ENCODE peak calls at places on chromosome 12, in seven cellular contexts. One of them, this sample, is unnamed.

GRCh38 chr12:96249196-96250118 is 55.3 kb downstream of the ELK3 start:
- DNase-seq in IMR-90: peak; percentile 69
- DNase-seq in H1: no peak
- DNase-seq in mesenchymal stem cell: peak; percentile 69
- DNase-seq in H9: no peak
- DNase-seq in neuronal stem cell: no peak
- DNase-seq in trophoblast cell: no peak
- DNase-seq in this sample: no peak

GRCh38 chr12:130878193-130879185 is 6.6 kb downstream of the RAN start:
- DNase-seq in IMR-90: no peak
- DNase-seq in H1: peak; percentile 55
- DNase-seq in mesenchymal stem cell: no peak
- DNase-seq in H9: no peak
- DNase-seq in neuronal stem cell: no peak
- DNase-seq in trophoblast cell: no peak
- DNase-seq in this sample: no peak

GRCh38 chr12:131087991-131088700 is 134.4 kb downstream of the ADGRD1 start:
- DNase-seq in IMR-90: no peak
- DNase-seq in H1: peak; percentile 41
- DNase-seq in mesenchymal stem cell: no peak
- DNase-seq in H9: peak; percentile 27
- DNase-seq in neuronal stem cell: no peak
- DNase-seq in trophoblast cell: no peak
- DNase-seq in this sample: no peak

GRCh38 chr12:27342551-27342950 is 9.9 kb downstream of the BMAL2 start:
- DNase-seq in IMR-90: no peak
- DNase-seq in H1: no peak
- DNase-seq in mesenchymal stem cell: no peak
- DNase-seq in H9: no peak
- DNase-seq in neuronal stem cell: no peak
- DNase-seq in trophoblast cell: no peak
- DNase-seq in this sample: no peak

GRCh38 chr12:66288121-66288520 is 14.2 kb upstream of the HELB start:
- DNase-seq in IMR-90: no peak
- DNase-seq in H1: no peak
- DNase-seq in mesenchymal stem cell: no peak
- DNase-seq in H9: no peak
- DNase-seq in neuronal stem cell: no peak
- DNase-seq in trophoblast cell: no peak
- DNase-seq in this sample: no peak

GRCh38 chr12:47733142-47733541 is 7.9 kb upstream of the ENDOU start:
- DNase-seq in IMR-90: no peak
- DNase-seq in H1: no peak
- DNase-seq in mesenchymal stem cell: no peak
- DNase-seq in H9: no peak
- DNase-seq in neuronal stem cell: no peak
- DNase-seq in trophoblast cell: no peak
- DNase-seq in this sample: no peak

GRCh38 chr12:33432992-33433391 is 6.6 kb downstream of the SYT10 start:
- DNase-seq in IMR-90: no peak
- DNase-seq in H1: no peak
- DNase-seq in mesenchymal stem cell: no peak
- DNase-seq in H9: no peak
- DNase-seq in neuronal stem cell: no peak
- DNase-seq in trophoblast cell: no peak
- DNase-seq in this sample: no peak

GRCh38 chr12:96366255-96366654 is 34.0 kb downstream of the CDK17 start:
- DNase-seq in IMR-90: no peak
- DNase-seq in H1: no peak
- DNase-seq in mesenchymal stem cell: no peak
- DNase-seq in H9: no peak
- DNase-seq in neuronal stem cell: no peak
- DNase-seq in trophoblast cell: no peak
- DNase-seq in this sample: no peak

GRCh38 chr12:64733857-64734256 is 25.3 kb downstream of the GNS start:
- DNase-seq in IMR-90: no peak
- DNase-seq in H1: no peak
- DNase-seq in mesenchymal stem cell: no peak
- DNase-seq in H9: no peak
- DNase-seq in neuronal stem cell: no peak
- DNase-seq in trophoblast cell: no peak
- DNase-seq in this sample: no peak

GRCh38 chr12:95997276-95997675 is 1.1 kb upstream of the HAL start:
- DNase-seq in IMR-90: no peak
- DNase-seq in H1: no peak
- DNase-seq in mesenchymal stem cell: no peak
- DNase-seq in H9: no peak
- DNase-seq in neuronal stem cell: no peak
- DNase-seq in trophoblast cell: no peak
- DNase-seq in this sample: no peak

GRCh38 chr12:110135012-110135411 is 10.9 kb downstream of the IFT81 start:
- DNase-seq in IMR-90: peak; percentile 95
- DNase-seq in H1: no peak
- DNase-seq in mesenchymal stem cell: peak; percentile 73
- DNase-seq in H9: no peak
- DNase-seq in neuronal stem cell: no peak
- DNase-seq in trophoblast cell: no peak
- DNase-seq in this sample: no peak

GRCh38 chr12:3777206-3777809 is 24.4 kb upstream of the CRACR2A start:
- DNase-seq in IMR-90: peak; percentile 43
- DNase-seq in H1: no peak
- DNase-seq in mesenchymal stem cell: peak; percentile 48
- DNase-seq in H9: no peak
- DNase-seq in neuronal stem cell: peak; percentile 23
- DNase-seq in trophoblast cell: peak; percentile 16
- DNase-seq in this sample: peak; percentile 46

GRCh38 chr12:131641315-131641714 is 69.6 kb upstream of the SFSWAP start:
- DNase-seq in IMR-90: no peak
- DNase-seq in H1: no peak
- DNase-seq in mesenchymal stem cell: no peak
- DNase-seq in H9: peak; percentile 26
- DNase-seq in neuronal stem cell: no peak
- DNase-seq in trophoblast cell: no peak
- DNase-seq in this sample: no peak

GRCh38 chr12:19850341-19851065 is 411.2 kb downstream of the AEBP2 start:
- DNase-seq in IMR-90: peak; percentile 53
- DNase-seq in H1: no peak
- DNase-seq in mesenchymal stem cell: peak; percentile 77
- DNase-seq in H9: no peak
- DNase-seq in neuronal stem cell: no peak
- DNase-seq in trophoblast cell: no peak
- DNase-seq in this sample: peak; percentile 15

GRCh38 chr12:71162832-71163711 is 5.3 kb upstream of the TSPAN8 start:
- DNase-seq in IMR-90: no peak
- DNase-seq in H1: no peak
- DNase-seq in mesenchymal stem cell: no peak
- DNase-seq in H9: no peak
- DNase-seq in neuronal stem cell: no peak
- DNase-seq in trophoblast cell: no peak
- DNase-seq in this sample: peak; percentile 12

GRCh38 chr12:32135967-32136366 is 29.3 kb downstream of the BICD1 start:
- DNase-seq in IMR-90: no peak
- DNase-seq in H1: no peak
- DNase-seq in mesenchymal stem cell: no peak
- DNase-seq in H9: no peak
- DNase-seq in neuronal stem cell: no peak
- DNase-seq in trophoblast cell: no peak
- DNase-seq in this sample: no peak
- H3K4ac ChIP-seq in IMR-90: no peak overlapping the region
- H3K4ac ChIP-seq in H1: no peak overlapping the region
- H3K4ac ChIP-seq in mesenchymal stem cell: no peak overlapping the region
- H3K4ac ChIP-seq in H9: no peak overlapping the region
- H3K4ac ChIP-seq in neuronal stem cell: no peak overlapping the region
- H3K4ac ChIP-seq in trophoblast cell: no peak overlapping the region
- H3K4ac ChIP-seq in this sample: no peak overlapping the region

DNA sequence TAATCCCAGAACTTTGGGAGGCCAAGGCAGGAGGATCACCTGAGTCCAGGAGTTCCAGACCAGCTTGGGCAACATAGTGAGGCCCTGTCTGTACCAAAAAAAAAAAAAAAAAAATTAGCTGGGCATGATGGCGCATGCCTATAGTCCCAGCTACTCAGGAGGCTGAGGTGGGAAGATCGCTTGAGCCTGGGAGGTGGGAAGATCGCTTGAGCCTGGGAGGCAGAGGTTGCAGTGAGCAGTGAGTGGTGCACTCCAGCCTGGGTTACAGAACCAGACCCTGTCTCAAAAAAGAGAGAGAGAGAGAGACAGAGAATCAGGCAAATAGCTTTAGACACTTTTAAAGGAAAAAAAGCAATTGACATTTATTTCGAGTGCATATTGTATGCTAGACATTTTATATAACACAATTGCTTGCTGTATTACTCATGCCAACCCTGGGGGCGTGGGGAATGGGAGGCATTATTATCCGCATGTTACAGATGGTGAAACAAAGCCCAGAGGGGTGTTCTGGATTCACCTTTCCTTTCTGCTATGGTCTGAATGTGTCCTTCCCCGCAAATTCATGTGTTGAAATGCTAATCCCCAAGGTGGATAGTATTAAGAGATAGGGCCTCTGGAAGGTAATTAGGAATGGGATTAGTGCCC is 9.7 kb downstream of the POU6F1 start:
- DNase-seq in IMR-90: no peak
- DNase-seq in H1: no peak
- DNase-seq in mesenchymal stem cell: no peak
- DNase-seq in H9: no peak
- DNase-seq in neuronal stem cell: no peak
- DNase-seq in trophoblast cell: no peak
- DNase-seq in this sample: no peak
- H2BK120ac ChIP-seq in IMR-90: no peak overlapping the region
- H2BK120ac ChIP-seq in H1: no peak overlapping the region
- H2BK120ac ChIP-seq in mesenchymal stem cell: no peak overlapping the region
- H2BK120ac ChIP-seq in H9: no peak overlapping the region
- H2BK120ac ChIP-seq in neuronal stem cell: no peak overlapping the region
- H2BK120ac ChIP-seq in trophoblast cell: no peak overlapping the region
- H2BK120ac ChIP-seq in this sample: no peak overlapping the region

GRCh38 chr12:6919588-6919987 is 5.2 kb downstream of the ENO2 start:
- DNase-seq in IMR-90: no peak
- DNase-seq in H1: no peak
- DNase-seq in mesenchymal stem cell: no peak
- DNase-seq in H9: no peak
- DNase-seq in neuronal stem cell: no peak
- DNase-seq in trophoblast cell: no peak
- DNase-seq in this sample: no peak

GRCh38 chr12:6915789-6916285 is 1.5 kb downstream of the ENO2 start:
- DNase-seq in IMR-90: no peak
- DNase-seq in H1: no peak
- DNase-seq in mesenchymal stem cell: no peak
- DNase-seq in H9: no peak
- DNase-seq in neuronal stem cell: no peak
- DNase-seq in trophoblast cell: no peak
- DNase-seq in this sample: no peak

GRCh38 chr12:6916426-6917200 is 2.2 kb downstream of the ENO2 start:
- DNase-seq in IMR-90: no peak
- DNase-seq in H1: no peak
- DNase-seq in mesenchymal stem cell: no peak
- DNase-seq in H9: no peak
- DNase-seq in neuronal stem cell: no peak
- DNase-seq in trophoblast cell: no peak
- DNase-seq in this sample: no peak

GRCh38 chr12:6915023-6915788 is 826 bp downstream of the ENO2 start:
- DNase-seq in IMR-90: no peak
- DNase-seq in H1: peak; percentile 72
- DNase-seq in mesenchymal stem cell: peak; percentile 52
- DNase-seq in H9: peak; percentile 86
- DNase-seq in neuronal stem cell: peak; percentile 68
- DNase-seq in trophoblast cell: no peak
- DNase-seq in this sample: peak; percentile 92

DNA sequence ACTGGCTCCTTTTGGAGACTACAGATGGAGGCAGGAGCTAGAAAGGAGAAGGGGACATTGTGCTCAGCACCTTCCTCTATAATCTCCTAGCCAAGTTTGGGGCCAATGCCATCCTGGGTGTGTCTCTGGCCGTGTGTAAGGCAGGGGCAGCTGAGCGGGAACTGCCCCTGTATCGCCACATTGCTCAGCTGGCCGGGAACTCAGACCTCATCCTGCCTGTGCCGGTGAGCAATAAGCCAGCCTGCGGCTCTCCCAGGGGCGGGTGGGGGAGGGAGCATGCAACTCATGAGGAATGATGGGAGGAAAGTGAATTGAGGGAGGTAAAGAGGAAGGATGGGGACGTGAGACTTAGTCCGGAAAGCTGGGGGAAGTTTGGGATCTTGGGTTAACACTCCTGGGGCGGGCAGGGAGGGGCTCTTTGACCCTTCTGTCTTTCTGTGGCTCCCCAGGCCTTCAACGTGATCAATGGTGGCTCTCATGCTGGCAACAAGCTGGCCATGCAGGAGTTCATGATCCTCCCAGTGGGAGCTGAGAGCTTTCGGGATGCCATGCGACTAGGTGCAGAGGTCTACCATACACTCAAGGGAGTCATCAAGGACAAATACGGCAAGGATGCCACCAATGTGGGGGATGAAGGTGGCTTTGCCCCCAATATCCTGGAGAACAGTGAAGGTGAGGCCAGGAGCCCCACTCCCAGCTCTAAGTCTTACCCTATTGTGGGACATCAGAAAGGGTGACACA is 3.3 kb downstream of the ENO2 start:
- DNase-seq in IMR-90: peak; percentile 65
- DNase-seq in H1: no peak
- DNase-seq in mesenchymal stem cell: no peak
- DNase-seq in H9: no peak
- DNase-seq in neuronal stem cell: no peak
- DNase-seq in trophoblast cell: no peak
- DNase-seq in this sample: peak; percentile 72
- H3K4ac ChIP-seq in IMR-90: peak overlapping the region; percentile 39
- H3K4ac ChIP-seq in H1: no peak overlapping the region
- H3K4ac ChIP-seq in mesenchymal stem cell: no peak overlapping the region
- H3K4ac ChIP-seq in H9: no peak overlapping the region
- H3K4ac ChIP-seq in neuronal stem cell: no peak overlapping the region
- H3K4ac ChIP-seq in trophoblast cell: no peak overlapping the region
- H3K4ac ChIP-seq in this sample: no peak overlapping the region

DNA sequence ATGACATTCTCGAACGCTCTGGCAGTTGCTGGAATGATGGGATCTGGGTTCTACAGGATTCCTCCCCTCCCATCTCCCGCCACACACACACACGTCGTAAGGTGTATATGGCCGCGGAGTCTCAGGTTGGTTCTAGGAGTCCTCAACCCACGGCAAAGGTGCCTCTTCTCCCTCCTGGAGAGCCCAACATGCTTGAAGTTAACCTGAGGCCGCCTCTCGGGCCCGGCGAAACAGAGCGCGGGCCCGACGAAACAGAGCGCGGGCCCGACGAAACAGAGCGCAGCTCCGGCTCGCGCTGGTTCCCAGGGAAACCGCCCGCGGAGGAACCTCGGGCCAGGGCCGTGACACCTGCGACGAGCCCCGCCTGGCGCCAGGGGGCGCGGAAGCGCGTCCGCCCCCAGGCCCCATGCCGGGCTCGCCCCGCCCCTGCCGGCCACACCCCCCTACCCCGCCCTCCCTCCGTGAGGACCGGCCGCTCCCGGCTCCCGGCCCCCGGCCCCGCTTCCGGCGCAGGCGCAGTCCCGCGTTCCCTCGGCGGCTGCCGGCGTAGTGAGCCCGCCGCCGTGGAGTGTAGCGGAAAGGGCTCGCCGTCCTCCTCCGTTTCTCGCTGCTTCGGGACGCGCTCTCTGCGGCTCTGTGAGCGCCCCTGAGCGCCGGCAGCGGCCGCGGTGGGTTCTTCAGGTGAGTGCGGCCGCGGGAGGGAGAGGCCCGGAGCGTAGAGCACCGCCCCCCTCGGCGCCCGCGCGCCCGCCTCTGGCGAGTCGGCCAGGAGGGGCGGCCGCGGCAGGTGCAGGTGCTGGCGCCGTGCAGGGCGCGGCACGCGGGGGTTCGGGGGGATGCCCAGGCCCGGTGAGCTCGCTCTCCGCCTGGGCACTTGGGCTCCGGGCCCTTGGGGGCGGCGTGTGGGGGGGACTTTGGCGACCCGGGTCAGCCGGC is at the start of gene RAB3IP:
- DNase-seq in IMR-90: peak; percentile 61
- DNase-seq in H1: peak; percentile 96
- DNase-seq in mesenchymal stem cell: peak; percentile 72
- DNase-seq in H9: peak; percentile 93
- DNase-seq in neuronal stem cell: peak; percentile 91
- DNase-seq in trophoblast cell: peak; percentile 81
- DNase-seq in this sample: peak; percentile 90
- H2BK120ac ChIP-seq in IMR-90: no peak within 1 kb of the TSS
- H2BK120ac ChIP-seq in H1: no peak within 1 kb of the TSS
- H2BK120ac ChIP-seq in mesenchymal stem cell: no peak within 1 kb of the TSS
- H2BK120ac ChIP-seq in H9: no peak within 1 kb of the TSS
- H2BK120ac ChIP-seq in neuronal stem cell: no peak within 1 kb of the TSS
- H2BK120ac ChIP-seq in trophoblast cell: peak within 1 kb of the TSS; percentile 84
- H2BK120ac ChIP-seq in this sample: no peak within 1 kb of the TSS